ENCODE peak calls at places on chromosomes 16 and 17, in ten cellular contexts. Z, S, H, X, F, L, R, N, G and D are unnamed samples.
A peak's percentile ranks its signal among the peaks of the same experiment; 100 is the strongest.

GRCh38 chr17:74200112-74200511 is 3.4 kb upstream of the RPL38 start:
- DNase-seq in Z (no peak), S (no peak), H (no peak), X (no peak), F (no peak), L (no peak), R (no peak), N (no peak), G (no peak), D (no peak)

GRCh38 chr17:35947156-35947585 is 3.7 kb upstream of the LYZL6 start:
- DNase-seq in Z (peak; percentile 55), S (peak; percentile 55), H (peak; percentile 66), X (peak; percentile 76), F (no peak), L (peak; percentile 45), R (no peak), N (peak; percentile 28), G (peak; percentile 91), D (peak; percentile 62)

GRCh38 chr16:21160276-21160675 is 1.8 kb downstream of the LDAF1 start:
- DNase-seq in Z (no peak), S (no peak), H (no peak), X (no peak), F (no peak), L (no peak), R (no peak), N (no peak), G (no peak), D (no peak)

GRCh38 chr17:39981207-39982068 is 831 bp downstream of the PSMD3 start:
- DNase-seq in Z (peak; percentile 14), S (no peak), H (no peak), X (peak; percentile 43), F (no peak), L (no peak), R (no peak), N (peak; percentile 13), G (no peak), D (no peak)

GRCh38 chr16:87465306-87465705 is 27.5 kb downstream of the ZCCHC14 start:
- DNase-seq in Z (no peak), S (peak; percentile 94), H (no peak), X (peak; percentile 79), F (peak; percentile 71), L (peak; percentile 24), R (peak; percentile 85), N (peak; percentile 97), G (no peak), D (peak; percentile 81)

GRCh38 chr17:66967867-66968543 is 3.5 kb downstream of the CACNG4 start:
- DNase-seq in Z (no peak), S (no peak), H (no peak), X (no peak), F (no peak), L (no peak), R (no peak), N (no peak), G (no peak), D (no peak)

GRCh38 chr17:59346876-59347407 is 15.5 kb downstream of the YPEL2 start:
- DNase-seq in Z (no peak), S (no peak), H (no peak), X (no peak), F (no peak), L (no peak), R (no peak), N (no peak), G (no peak), D (no peak)

GRCh38 chr16:85204242-85205010 is 92.2 kb upstream of the CIBAR2 start:
- DNase-seq in Z (no peak), S (no peak), H (no peak), X (no peak), F (no peak), L (no peak), R (no peak), N (peak; percentile 71), G (no peak), D (no peak)

GRCh38 chr16:74711938-74712337 is 11.3 kb upstream of the MLKL start:
- DNase-seq in Z (no peak), S (no peak), H (no peak), X (no peak), F (no peak), L (no peak), R (no peak), N (no peak), G (no peak), D (no peak)

GRCh38 chr17:78723957-78724356 is 58.1 kb downstream of the CYTH1 start:
- DNase-seq in Z (no peak), S (no peak), H (no peak), X (no peak), F (no peak), L (no peak), R (no peak), N (no peak), G (no peak), D (no peak)

GRCh38 chr17:18173740-18174139 is 9.9 kb upstream of the ALKBH5 start:
- DNase-seq in Z (no peak), S (no peak), H (no peak), X (no peak), F (no peak), L (no peak), R (no peak), N (no peak), G (no peak), D (no peak)

GRCh38 chr17:18177137-18177536 is 6.5 kb upstream of the ALKBH5 start:
- DNase-seq in Z (no peak), S (no peak), H (no peak), X (no peak), F (no peak), L (no peak), R (no peak), N (no peak), G (no peak), D (no peak)

GRCh38 chr17:18176152-18176551 is 7.5 kb upstream of the ALKBH5 start:
- DNase-seq in Z (peak; percentile 69), S (no peak), H (no peak), X (no peak), F (no peak), L (peak; percentile 52), R (no peak), N (no peak), G (no peak), D (peak; percentile 82)

GRCh38 chr17:18167421-18167820 is 16.2 kb upstream of the ALKBH5 start:
- DNase-seq in Z (no peak), S (no peak), H (no peak), X (no peak), F (no peak), L (no peak), R (no peak), N (no peak), G (no peak), D (no peak)

GRCh38 chr17:18172528-18173278 is 10.9 kb upstream of the ALKBH5 start:
- DNase-seq in Z (no peak), S (peak; percentile 33), H (no peak), X (no peak), F (no peak), L (no peak), R (no peak), N (no peak), G (no peak), D (no peak)
- TF ChIP-seq CTCF in Z (no peak), S (no peak), H (no peak), X (no peak), F (no peak), L (no peak), R (no peak), N (no peak), G (no peak), D (no peak)

DNA sequence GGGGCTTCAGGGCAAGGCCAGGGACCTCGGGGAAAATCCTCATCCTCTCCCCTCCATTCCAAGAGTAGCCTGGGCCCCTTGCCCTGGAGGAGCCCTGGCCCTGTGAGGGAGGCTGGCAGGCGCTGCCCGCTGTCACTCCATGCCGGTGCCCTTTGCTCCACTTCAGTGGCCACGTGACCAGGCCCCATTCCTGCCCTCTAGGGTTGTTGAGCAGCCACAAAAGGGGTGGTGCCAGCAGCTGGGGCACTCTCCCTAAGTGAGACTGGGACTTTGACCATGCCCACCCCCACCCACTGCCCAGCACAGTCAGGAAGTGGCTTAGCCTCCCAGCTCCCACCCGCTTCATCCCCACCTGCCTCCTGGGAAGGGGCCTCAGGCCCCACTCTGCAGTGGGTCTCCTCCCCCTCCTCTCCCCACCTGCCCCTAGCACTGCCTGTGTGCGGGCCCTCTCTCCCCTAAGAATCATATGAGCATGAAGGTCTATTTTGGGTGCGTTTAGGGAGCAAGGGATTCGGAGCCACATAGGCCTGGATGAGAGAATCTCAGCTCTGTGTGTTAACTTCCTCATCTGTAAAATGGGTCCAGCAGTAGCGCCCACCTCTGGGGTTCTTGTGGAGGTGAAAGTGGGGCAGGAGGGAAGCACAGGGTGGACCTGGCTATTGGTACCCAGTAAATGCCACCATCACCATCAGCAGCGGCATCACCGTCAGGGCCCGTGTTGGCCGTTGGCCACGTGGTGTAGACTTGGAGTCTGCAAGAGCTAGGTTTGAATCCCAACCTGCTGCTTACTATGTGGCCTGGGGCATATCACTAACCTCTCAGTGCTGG is 7.2 kb downstream of the PDK2 start:
- DNase-seq in Z (no peak), S (peak; percentile 97), H (no peak), X (peak; percentile 83), F (peak; percentile 82), L (no peak), R (peak; percentile 90), N (no peak), G (no peak), D (no peak)
- TF ChIP-seq CTCF in Z (no peak), S (no peak), H (no peak), X (no peak), F (no peak), L (no peak), R (no peak), N (no peak), G (no peak), D (no peak)

GRCh38 chr16:89246903-89247733 is 29.6 kb downstream of the ZNF778 start:
- DNase-seq in Z (peak; percentile 80), S (peak; percentile 91), H (peak; percentile 99), X (peak; percentile 97), F (peak; percentile 85), L (peak; percentile 86), R (peak; percentile 87), N (peak; percentile 88), G (peak; percentile 98), D (peak; percentile 93)

GRCh38 chr16:89248196-89249005 is 30.9 kb downstream of the ZNF778 start:
- DNase-seq in Z (no peak), S (no peak), H (no peak), X (no peak), F (no peak), L (no peak), R (no peak), N (no peak), G (peak; percentile 54), D (no peak)

GRCh38 chr16:89244754-89245153 is 27.3 kb downstream of the ZNF778 start:
- DNase-seq in Z (no peak), S (no peak), H (no peak), X (no peak), F (no peak), L (no peak), R (no peak), N (no peak), G (no peak), D (no peak)

GRCh38 chr16:89243664-89244063 is 26.2 kb downstream of the ZNF778 start:
- DNase-seq in Z (no peak), S (no peak), H (no peak), X (no peak), F (no peak), L (no peak), R (no peak), N (no peak), G (no peak), D (no peak)

GRCh38 chr16:89246383-89246902 is 28.9 kb downstream of the ZNF778 start:
- DNase-seq in Z (no peak), S (no peak), H (no peak), X (no peak), F (no peak), L (no peak), R (no peak), N (no peak), G (no peak), D (no peak)
- TF ChIP-seq CTCF in Z (no peak), S (no peak), H (no peak), X (peak; percentile 7), F (no peak), L (no peak), R (no peak), N (no peak), G (no peak), D (no peak)

GRCh38 chr16:67397812-67398545 is 4.7 kb upstream of the TPPP3 start:
- DNase-seq in Z (peak; percentile 43), S (no peak), H (no peak), X (no peak), F (no peak), L (no peak), R (no peak), N (no peak), G (peak; percentile 48), D (peak; percentile 31)
- TF ChIP-seq CTCF in Z (peak; percentile 66), S (no peak), H (no peak), X (no peak), F (no peak), L (no peak), R (no peak), N (no peak), G (no peak), D (no peak)